ENCODE peak calls at places on chromosome 13, in seven cellular contexts. One of them, this sample, is unnamed.

GRCh38 chr13:75161804-75162203 is 320.2 kb downstream of the TBC1D4 start:
- DNase-seq in right cardiac atrium: no peak
- DNase-seq in stimulated activated CD8-positive, alpha-beta memory T cell treated with anti-CD3 and anti-CD28 coated beads, Interleukin-7, amount 100 ng/mL, for 4 hours: no peak
- DNase-seq in activated CD4-positive, alpha-beta T cell treated with anti-CD3 and anti-CD28 coated beads, Interleukin-2, amount 50 U/mL, for 48 hours: no peak
- DNase-seq in AG04450: no peak
- DNase-seq in psoas muscle: no peak
- DNase-seq in cardiac septum: no peak
- DNase-seq in this sample: no peak

GRCh38 chr13:94318418-94318817 is 161.1 kb downstream of the DCT start:
- DNase-seq in right cardiac atrium: no peak
- DNase-seq in stimulated activated CD8-positive, alpha-beta memory T cell treated with anti-CD3 and anti-CD28 coated beads, Interleukin-7, amount 100 ng/mL, for 4 hours: no peak
- DNase-seq in activated CD4-positive, alpha-beta T cell treated with anti-CD3 and anti-CD28 coated beads, Interleukin-2, amount 50 U/mL, for 48 hours: no peak
- DNase-seq in AG04450: no peak
- DNase-seq in psoas muscle: no peak
- DNase-seq in cardiac septum: no peak
- DNase-seq in this sample: no peak

GRCh38 chr13:76715043-76715442 is 171.2 kb downstream of the KCTD12 start:
- DNase-seq in right cardiac atrium: no peak
- DNase-seq in stimulated activated CD8-positive, alpha-beta memory T cell treated with anti-CD3 and anti-CD28 coated beads, Interleukin-7, amount 100 ng/mL, for 4 hours: no peak
- DNase-seq in activated CD4-positive, alpha-beta T cell treated with anti-CD3 and anti-CD28 coated beads, Interleukin-2, amount 50 U/mL, for 48 hours: no peak
- DNase-seq in AG04450: no peak
- DNase-seq in psoas muscle: no peak
- DNase-seq in cardiac septum: no peak
- DNase-seq in this sample: no peak

GRCh38 chr13:97344250-97345175 is 89.5 kb upstream of the RAP2A start:
- DNase-seq in right cardiac atrium: peak; percentile 79
- DNase-seq in stimulated activated CD8-positive, alpha-beta memory T cell treated with anti-CD3 and anti-CD28 coated beads, Interleukin-7, amount 100 ng/mL, for 4 hours: peak; percentile 21
- DNase-seq in activated CD4-positive, alpha-beta T cell treated with anti-CD3 and anti-CD28 coated beads, Interleukin-2, amount 50 U/mL, for 48 hours: peak; percentile 70
- DNase-seq in AG04450: no peak
- DNase-seq in psoas muscle: peak; percentile 63
- DNase-seq in cardiac septum: no peak
- DNase-seq in this sample: no peak

GRCh38 chr13:23488442-23488841 is 54.9 kb upstream of the SACS start:
- DNase-seq in right cardiac atrium: no peak
- DNase-seq in stimulated activated CD8-positive, alpha-beta memory T cell treated with anti-CD3 and anti-CD28 coated beads, Interleukin-7, amount 100 ng/mL, for 4 hours: no peak
- DNase-seq in activated CD4-positive, alpha-beta T cell treated with anti-CD3 and anti-CD28 coated beads, Interleukin-2, amount 50 U/mL, for 48 hours: no peak
- DNase-seq in AG04450: no peak
- DNase-seq in psoas muscle: no peak
- DNase-seq in cardiac septum: no peak
- DNase-seq in this sample: no peak

GRCh38 chr13:94811753-94812152 is 99.4 kb upstream of the SOX21 start:
- DNase-seq in right cardiac atrium: no peak
- DNase-seq in stimulated activated CD8-positive, alpha-beta memory T cell treated with anti-CD3 and anti-CD28 coated beads, Interleukin-7, amount 100 ng/mL, for 4 hours: no peak
- DNase-seq in activated CD4-positive, alpha-beta T cell treated with anti-CD3 and anti-CD28 coated beads, Interleukin-2, amount 50 U/mL, for 48 hours: no peak
- DNase-seq in AG04450: no peak
- DNase-seq in psoas muscle: no peak
- DNase-seq in cardiac septum: no peak
- DNase-seq in this sample: no peak

GRCh38 chr13:113013303-113013702 is 44.3 kb downstream of the MCF2L start:
- DNase-seq in right cardiac atrium: peak; percentile 4
- DNase-seq in stimulated activated CD8-positive, alpha-beta memory T cell treated with anti-CD3 and anti-CD28 coated beads, Interleukin-7, amount 100 ng/mL, for 4 hours: no peak
- DNase-seq in activated CD4-positive, alpha-beta T cell treated with anti-CD3 and anti-CD28 coated beads, Interleukin-2, amount 50 U/mL, for 48 hours: no peak
- DNase-seq in AG04450: no peak
- DNase-seq in psoas muscle: no peak
- DNase-seq in cardiac septum: no peak
- DNase-seq in this sample: no peak

GRCh38 chr13:77465595-77466195 is 69.8 kb upstream of the SCEL start:
- DNase-seq in right cardiac atrium: no peak
- DNase-seq in stimulated activated CD8-positive, alpha-beta memory T cell treated with anti-CD3 and anti-CD28 coated beads, Interleukin-7, amount 100 ng/mL, for 4 hours: no peak
- DNase-seq in activated CD4-positive, alpha-beta T cell treated with anti-CD3 and anti-CD28 coated beads, Interleukin-2, amount 50 U/mL, for 48 hours: no peak
- DNase-seq in AG04450: no peak
- DNase-seq in psoas muscle: no peak
- DNase-seq in cardiac septum: no peak
- DNase-seq in this sample: no peak

GRCh38 chr13:94346261-94347019 is 133.0 kb downstream of the DCT start:
- DNase-seq in right cardiac atrium: no peak
- DNase-seq in stimulated activated CD8-positive, alpha-beta memory T cell treated with anti-CD3 and anti-CD28 coated beads, Interleukin-7, amount 100 ng/mL, for 4 hours: no peak
- DNase-seq in activated CD4-positive, alpha-beta T cell treated with anti-CD3 and anti-CD28 coated beads, Interleukin-2, amount 50 U/mL, for 48 hours: peak; percentile 46
- DNase-seq in AG04450: no peak
- DNase-seq in psoas muscle: no peak
- DNase-seq in cardiac septum: no peak
- DNase-seq in this sample: no peak

GRCh38 chr13:111337741-111338140 is 17.3 kb downstream of the TEX29 start:
- DNase-seq in right cardiac atrium: no peak
- DNase-seq in stimulated activated CD8-positive, alpha-beta memory T cell treated with anti-CD3 and anti-CD28 coated beads, Interleukin-7, amount 100 ng/mL, for 4 hours: no peak
- DNase-seq in activated CD4-positive, alpha-beta T cell treated with anti-CD3 and anti-CD28 coated beads, Interleukin-2, amount 50 U/mL, for 48 hours: no peak
- DNase-seq in AG04450: no peak
- DNase-seq in psoas muscle: no peak
- DNase-seq in cardiac septum: no peak
- DNase-seq in this sample: no peak

GRCh38 chr13:113364371-113364932 is 522 bp upstream of the GRTP1 start:
- DNase-seq in right cardiac atrium: peak; percentile 69
- DNase-seq in stimulated activated CD8-positive, alpha-beta memory T cell treated with anti-CD3 and anti-CD28 coated beads, Interleukin-7, amount 100 ng/mL, for 4 hours: no peak
- DNase-seq in activated CD4-positive, alpha-beta T cell treated with anti-CD3 and anti-CD28 coated beads, Interleukin-2, amount 50 U/mL, for 48 hours: no peak
- DNase-seq in AG04450: no peak
- DNase-seq in psoas muscle: peak; percentile 45
- DNase-seq in cardiac septum: no peak
- DNase-seq in this sample: no peak

GRCh38 chr13:19074519-19074918 is 107.1 kb downstream of the TUBA3C start:
- DNase-seq in right cardiac atrium: no peak
- DNase-seq in stimulated activated CD8-positive, alpha-beta memory T cell treated with anti-CD3 and anti-CD28 coated beads, Interleukin-7, amount 100 ng/mL, for 4 hours: no peak
- DNase-seq in activated CD4-positive, alpha-beta T cell treated with anti-CD3 and anti-CD28 coated beads, Interleukin-2, amount 50 U/mL, for 48 hours: no peak
- DNase-seq in AG04450: no peak
- DNase-seq in psoas muscle: no peak
- DNase-seq in cardiac septum: no peak
- DNase-seq in this sample: no peak

GRCh38 chr13:109722068-109722467 is 64.3 kb downstream of the IRS2 start:
- DNase-seq in right cardiac atrium: no peak
- DNase-seq in stimulated activated CD8-positive, alpha-beta memory T cell treated with anti-CD3 and anti-CD28 coated beads, Interleukin-7, amount 100 ng/mL, for 4 hours: no peak
- DNase-seq in activated CD4-positive, alpha-beta T cell treated with anti-CD3 and anti-CD28 coated beads, Interleukin-2, amount 50 U/mL, for 48 hours: no peak
- DNase-seq in AG04450: no peak
- DNase-seq in psoas muscle: no peak
- DNase-seq in cardiac septum: no peak
- DNase-seq in this sample: no peak

GRCh38 chr13:110217811-110218210 is 89.1 kb downstream of the COL4A1 start:
- DNase-seq in right cardiac atrium: no peak
- DNase-seq in stimulated activated CD8-positive, alpha-beta memory T cell treated with anti-CD3 and anti-CD28 coated beads, Interleukin-7, amount 100 ng/mL, for 4 hours: no peak
- DNase-seq in activated CD4-positive, alpha-beta T cell treated with anti-CD3 and anti-CD28 coated beads, Interleukin-2, amount 50 U/mL, for 48 hours: no peak
- DNase-seq in AG04450: no peak
- DNase-seq in psoas muscle: no peak
- DNase-seq in cardiac septum: no peak
- DNase-seq in this sample: no peak

GRCh38 chr13:100542546-100543156 is 45.9 kb downstream of the GGACT start:
- DNase-seq in right cardiac atrium: no peak
- DNase-seq in stimulated activated CD8-positive, alpha-beta memory T cell treated with anti-CD3 and anti-CD28 coated beads, Interleukin-7, amount 100 ng/mL, for 4 hours: no peak
- DNase-seq in activated CD4-positive, alpha-beta T cell treated with anti-CD3 and anti-CD28 coated beads, Interleukin-2, amount 50 U/mL, for 48 hours: peak; percentile 8
- DNase-seq in AG04450: no peak
- DNase-seq in psoas muscle: no peak
- DNase-seq in cardiac septum: no peak
- DNase-seq in this sample: peak; percentile 14

GRCh38 chr13:94390881-94391280 is 88.6 kb downstream of the DCT start:
- DNase-seq in right cardiac atrium: no peak
- DNase-seq in stimulated activated CD8-positive, alpha-beta memory T cell treated with anti-CD3 and anti-CD28 coated beads, Interleukin-7, amount 100 ng/mL, for 4 hours: no peak
- DNase-seq in activated CD4-positive, alpha-beta T cell treated with anti-CD3 and anti-CD28 coated beads, Interleukin-2, amount 50 U/mL, for 48 hours: no peak
- DNase-seq in AG04450: no peak
- DNase-seq in psoas muscle: no peak
- DNase-seq in cardiac septum: no peak
- DNase-seq in this sample: no peak

GRCh38 chr13:66933994-66934393 is 296.1 kb downstream of the PCDH9 start:
- DNase-seq in right cardiac atrium: no peak
- DNase-seq in stimulated activated CD8-positive, alpha-beta memory T cell treated with anti-CD3 and anti-CD28 coated beads, Interleukin-7, amount 100 ng/mL, for 4 hours: no peak
- DNase-seq in activated CD4-positive, alpha-beta T cell treated with anti-CD3 and anti-CD28 coated beads, Interleukin-2, amount 50 U/mL, for 48 hours: no peak
- DNase-seq in AG04450: peak; percentile 46
- DNase-seq in psoas muscle: no peak
- DNase-seq in cardiac septum: no peak
- DNase-seq in this sample: peak; percentile 23

GRCh38 chr13:26601669-26602068 is 44.2 kb downstream of the WASF3 start:
- DNase-seq in right cardiac atrium: no peak
- DNase-seq in stimulated activated CD8-positive, alpha-beta memory T cell treated with anti-CD3 and anti-CD28 coated beads, Interleukin-7, amount 100 ng/mL, for 4 hours: no peak
- DNase-seq in activated CD4-positive, alpha-beta T cell treated with anti-CD3 and anti-CD28 coated beads, Interleukin-2, amount 50 U/mL, for 48 hours: no peak
- DNase-seq in AG04450: no peak
- DNase-seq in psoas muscle: no peak
- DNase-seq in cardiac septum: no peak
- DNase-seq in this sample: peak; percentile 2

GRCh38 chr13:103803349-103803748 is 737.1 kb upstream of the SLC10A2 start:
- DNase-seq in right cardiac atrium: no peak
- DNase-seq in stimulated activated CD8-positive, alpha-beta memory T cell treated with anti-CD3 and anti-CD28 coated beads, Interleukin-7, amount 100 ng/mL, for 4 hours: no peak
- DNase-seq in activated CD4-positive, alpha-beta T cell treated with anti-CD3 and anti-CD28 coated beads, Interleukin-2, amount 50 U/mL, for 48 hours: no peak
- DNase-seq in AG04450: no peak
- DNase-seq in psoas muscle: no peak
- DNase-seq in cardiac septum: no peak
- DNase-seq in this sample: no peak

GRCh38 chr13:20044086-20044485 is 85.6 kb downstream of the ZMYM2 start:
- DNase-seq in right cardiac atrium: no peak
- DNase-seq in stimulated activated CD8-positive, alpha-beta memory T cell treated with anti-CD3 and anti-CD28 coated beads, Interleukin-7, amount 100 ng/mL, for 4 hours: no peak
- DNase-seq in activated CD4-positive, alpha-beta T cell treated with anti-CD3 and anti-CD28 coated beads, Interleukin-2, amount 50 U/mL, for 48 hours: no peak
- DNase-seq in AG04450: no peak
- DNase-seq in psoas muscle: no peak
- DNase-seq in cardiac septum: no peak
- DNase-seq in this sample: no peak

GRCh38 chr13:37386276-37386675 is 212.3 kb downstream of the POSTN start:
- DNase-seq in right cardiac atrium: no peak
- DNase-seq in stimulated activated CD8-positive, alpha-beta memory T cell treated with anti-CD3 and anti-CD28 coated beads, Interleukin-7, amount 100 ng/mL, for 4 hours: no peak
- DNase-seq in activated CD4-positive, alpha-beta T cell treated with anti-CD3 and anti-CD28 coated beads, Interleukin-2, amount 50 U/mL, for 48 hours: no peak
- DNase-seq in AG04450: no peak
- DNase-seq in psoas muscle: no peak
- DNase-seq in cardiac septum: no peak
- DNase-seq in this sample: no peak

GRCh38 chr13:97214921-97215320 is 7.2 kb upstream of the MBNL2 start:
- DNase-seq in right cardiac atrium: no peak
- DNase-seq in stimulated activated CD8-positive, alpha-beta memory T cell treated with anti-CD3 and anti-CD28 coated beads, Interleukin-7, amount 100 ng/mL, for 4 hours: no peak
- DNase-seq in activated CD4-positive, alpha-beta T cell treated with anti-CD3 and anti-CD28 coated beads, Interleukin-2, amount 50 U/mL, for 48 hours: no peak
- DNase-seq in AG04450: no peak
- DNase-seq in psoas muscle: no peak
- DNase-seq in cardiac septum: no peak
- DNase-seq in this sample: no peak

GRCh38 chr13:102870677-102871415 is 25.0 kb downstream of the ERCC5 start:
- DNase-seq in right cardiac atrium: peak; percentile 65
- DNase-seq in stimulated activated CD8-positive, alpha-beta memory T cell treated with anti-CD3 and anti-CD28 coated beads, Interleukin-7, amount 100 ng/mL, for 4 hours: no peak
- DNase-seq in activated CD4-positive, alpha-beta T cell treated with anti-CD3 and anti-CD28 coated beads, Interleukin-2, amount 50 U/mL, for 48 hours: peak; percentile 49
- DNase-seq in AG04450: no peak
- DNase-seq in psoas muscle: peak; percentile 37
- DNase-seq in cardiac septum: peak; percentile 82
- DNase-seq in this sample: peak; percentile 42

GRCh38 chr13:66618702-66619101 is 611.4 kb downstream of the PCDH9 start:
- DNase-seq in right cardiac atrium: no peak
- DNase-seq in stimulated activated CD8-positive, alpha-beta memory T cell treated with anti-CD3 and anti-CD28 coated beads, Interleukin-7, amount 100 ng/mL, for 4 hours: no peak
- DNase-seq in activated CD4-positive, alpha-beta T cell treated with anti-CD3 and anti-CD28 coated beads, Interleukin-2, amount 50 U/mL, for 48 hours: no peak
- DNase-seq in AG04450: peak; percentile 11
- DNase-seq in psoas muscle: no peak
- DNase-seq in cardiac septum: no peak
- DNase-seq in this sample: no peak

GRCh38 chr13:48580886-48581285 is 48.0 kb upstream of the RCBTB2 start:
- DNase-seq in right cardiac atrium: no peak
- DNase-seq in stimulated activated CD8-positive, alpha-beta memory T cell treated with anti-CD3 and anti-CD28 coated beads, Interleukin-7, amount 100 ng/mL, for 4 hours: no peak
- DNase-seq in activated CD4-positive, alpha-beta T cell treated with anti-CD3 and anti-CD28 coated beads, Interleukin-2, amount 50 U/mL, for 48 hours: no peak
- DNase-seq in AG04450: no peak
- DNase-seq in psoas muscle: no peak
- DNase-seq in cardiac septum: no peak
- DNase-seq in this sample: no peak

GRCh38 chr13:49759503-49759902 is 33.0 kb downstream of the KPNA3 start:
- DNase-seq in right cardiac atrium: no peak
- DNase-seq in stimulated activated CD8-positive, alpha-beta memory T cell treated with anti-CD3 and anti-CD28 coated beads, Interleukin-7, amount 100 ng/mL, for 4 hours: no peak
- DNase-seq in activated CD4-positive, alpha-beta T cell treated with anti-CD3 and anti-CD28 coated beads, Interleukin-2, amount 50 U/mL, for 48 hours: no peak
- DNase-seq in AG04450: no peak
- DNase-seq in psoas muscle: no peak
- DNase-seq in cardiac septum: no peak
- DNase-seq in this sample: no peak

GRCh38 chr13:36530050-36530789 is 97.9 kb downstream of the CCNA1 start:
- DNase-seq in right cardiac atrium: no peak
- DNase-seq in stimulated activated CD8-positive, alpha-beta memory T cell treated with anti-CD3 and anti-CD28 coated beads, Interleukin-7, amount 100 ng/mL, for 4 hours: no peak
- DNase-seq in activated CD4-positive, alpha-beta T cell treated with anti-CD3 and anti-CD28 coated beads, Interleukin-2, amount 50 U/mL, for 48 hours: no peak
- DNase-seq in AG04450: no peak
- DNase-seq in psoas muscle: no peak
- DNase-seq in cardiac septum: no peak
- DNase-seq in this sample: no peak

GRCh38 chr13:32211788-32212187 is 103.4 kb downstream of the ZAR1L start:
- DNase-seq in right cardiac atrium: no peak
- DNase-seq in stimulated activated CD8-positive, alpha-beta memory T cell treated with anti-CD3 and anti-CD28 coated beads, Interleukin-7, amount 100 ng/mL, for 4 hours: no peak
- DNase-seq in activated CD4-positive, alpha-beta T cell treated with anti-CD3 and anti-CD28 coated beads, Interleukin-2, amount 50 U/mL, for 48 hours: no peak
- DNase-seq in AG04450: peak; percentile 92
- DNase-seq in psoas muscle: no peak
- DNase-seq in cardiac septum: no peak
- DNase-seq in this sample: no peak

GRCh38 chr13:105139048-105139379 is 1396.4 kb downstream of the EFNB2 start:
- DNase-seq in right cardiac atrium: no peak
- DNase-seq in stimulated activated CD8-positive, alpha-beta memory T cell treated with anti-CD3 and anti-CD28 coated beads, Interleukin-7, amount 100 ng/mL, for 4 hours: no peak
- DNase-seq in activated CD4-positive, alpha-beta T cell treated with anti-CD3 and anti-CD28 coated beads, Interleukin-2, amount 50 U/mL, for 48 hours: no peak
- DNase-seq in AG04450: no peak
- DNase-seq in psoas muscle: no peak
- DNase-seq in cardiac septum: no peak
- DNase-seq in this sample: no peak

GRCh38 chr13:74767031-74767430 is 632.8 kb upstream of the KLF12 start:
- DNase-seq in right cardiac atrium: no peak
- DNase-seq in stimulated activated CD8-positive, alpha-beta memory T cell treated with anti-CD3 and anti-CD28 coated beads, Interleukin-7, amount 100 ng/mL, for 4 hours: no peak
- DNase-seq in activated CD4-positive, alpha-beta T cell treated with anti-CD3 and anti-CD28 coated beads, Interleukin-2, amount 50 U/mL, for 48 hours: no peak
- DNase-seq in AG04450: no peak
- DNase-seq in psoas muscle: no peak
- DNase-seq in cardiac septum: no peak
- DNase-seq in this sample: no peak

GRCh38 chr13:82214341-82214740 is 1667.9 kb downstream of the SLITRK1 start:
- DNase-seq in right cardiac atrium: no peak
- DNase-seq in stimulated activated CD8-positive, alpha-beta memory T cell treated with anti-CD3 and anti-CD28 coated beads, Interleukin-7, amount 100 ng/mL, for 4 hours: no peak
- DNase-seq in activated CD4-positive, alpha-beta T cell treated with anti-CD3 and anti-CD28 coated beads, Interleukin-2, amount 50 U/mL, for 48 hours: no peak
- DNase-seq in AG04450: no peak
- DNase-seq in psoas muscle: no peak
- DNase-seq in cardiac septum: no peak
- DNase-seq in this sample: no peak

GRCh38 chr13:60411983-60412382 is 15.0 kb downstream of the TDRD3 start:
- DNase-seq in right cardiac atrium: no peak
- DNase-seq in stimulated activated CD8-positive, alpha-beta memory T cell treated with anti-CD3 and anti-CD28 coated beads, Interleukin-7, amount 100 ng/mL, for 4 hours: no peak
- DNase-seq in activated CD4-positive, alpha-beta T cell treated with anti-CD3 and anti-CD28 coated beads, Interleukin-2, amount 50 U/mL, for 48 hours: no peak
- DNase-seq in AG04450: no peak
- DNase-seq in psoas muscle: no peak
- DNase-seq in cardiac septum: no peak
- DNase-seq in this sample: no peak

GRCh38 chr13:25478186-25478585 is 106.4 kb downstream of the ATP8A2 start:
- DNase-seq in right cardiac atrium: no peak
- DNase-seq in stimulated activated CD8-positive, alpha-beta memory T cell treated with anti-CD3 and anti-CD28 coated beads, Interleukin-7, amount 100 ng/mL, for 4 hours: no peak
- DNase-seq in activated CD4-positive, alpha-beta T cell treated with anti-CD3 and anti-CD28 coated beads, Interleukin-2, amount 50 U/mL, for 48 hours: no peak
- DNase-seq in AG04450: no peak
- DNase-seq in psoas muscle: no peak
- DNase-seq in cardiac septum: no peak
- DNase-seq in this sample: no peak